ENCODE peak calls at places on chromosomes 13 and 19, in four cellular contexts. Y is CD8-positive, alpha-beta memory T cell; X is thoracic aorta; T is tibial artery. D is an unnamed sample.
A peak's percentile ranks its signal among the peaks of the same experiment; 100 is the strongest.

GRCh38 chr13:80145291-80145690 is 195.6 kb downstream of the SPRY2 start:
- DNase-seq in Y (no peak), X (no peak), T (no peak), D (no peak)

GRCh38 chr19:30799854-30800755 is 427.9 kb downstream of the ZNF536 start:
- DNase-seq in Y (no peak), X (no peak), T (no peak), D (peak; percentile 64)

GRCh38 chr19:46613525-46613924 is 11.4 kb downstream of the PTGIR start:
- DNase-seq in Y (no peak), X (no peak), T (peak; percentile 68), D (no peak)

GRCh38 chr19:28971011-28971410 is 241.9 kb downstream of the UQCRFS1 start:
- DNase-seq in Y (no peak), X (no peak), T (no peak), D (no peak)

GRCh38 chr19:12137541-12137940 is 2.6 kb downstream of the ZNF20 start:
- DNase-seq in Y (peak; percentile 35), X (no peak), T (no peak), D (no peak)

GRCh38 chr13:80399340-80400163 is 58.6 kb upstream of the SPRY2 start:
- DNase-seq in Y (no peak), X (no peak), T (no peak), D (no peak)

GRCh38 chr13:74066937-74067336 is 67.3 kb downstream of the KLF12 start:
- DNase-seq in Y (no peak), X (no peak), T (no peak), D (no peak)

GRCh38 chr19:6020166-6020967 is 42.4 kb upstream of the RANBP3 start:
- DNase-seq in Y (no peak), X (no peak), T (no peak), D (no peak)

GRCh38 chr13:30796833-30797601 is 61.7 kb downstream of the ALOX5AP start:
- DNase-seq in Y (no peak), X (no peak), T (no peak), D (no peak)

GRCh38 chr19:8609210-8610040 is 1.1 kb downstream of the ADAMTS10 start:
- DNase-seq in Y (peak; percentile 25), X (peak; percentile 51), T (peak; percentile 90), D (peak; percentile 71)

GRCh38 chr13:31234729-31235128 is 35.0 kb downstream of the B3GLCT start:
- DNase-seq in Y (no peak), X (no peak), T (no peak), D (no peak)

GRCh38 chr13:49454388-49455015 is 10.4 kb downstream of the SETDB2 start:
- DNase-seq in Y (no peak), X (no peak), T (no peak), D (no peak)

GRCh38 chr19:6459356-6460098 is at the start of gene SLC25A23:
- DNase-seq in Y (peak; percentile 57), X (no peak), T (peak; percentile 83), D (peak; percentile 73)

GRCh38 chr13:50149143-50149703 is 134.0 kb downstream of the KCNRG start:
- DNase-seq in Y (no peak), X (no peak), T (no peak), D (no peak)

GRCh38 chr19:52689804-52690394 is 44.9 kb downstream of the ZNF611 start:
- DNase-seq in Y (peak; percentile 24), X (peak; percentile 4), T (peak; percentile 79), D (peak; percentile 38)

GRCh38 chr19:14507704-14508246 is 10.4 kb downstream of the DNAJB1 start:
- DNase-seq in Y (no peak), X (no peak), T (no peak), D (no peak)

GRCh38 chr13:29948246-29948645 is 97.8 kb upstream of the UBL3 start:
- DNase-seq in Y (no peak), X (no peak), T (no peak), D (no peak)

DNA sequence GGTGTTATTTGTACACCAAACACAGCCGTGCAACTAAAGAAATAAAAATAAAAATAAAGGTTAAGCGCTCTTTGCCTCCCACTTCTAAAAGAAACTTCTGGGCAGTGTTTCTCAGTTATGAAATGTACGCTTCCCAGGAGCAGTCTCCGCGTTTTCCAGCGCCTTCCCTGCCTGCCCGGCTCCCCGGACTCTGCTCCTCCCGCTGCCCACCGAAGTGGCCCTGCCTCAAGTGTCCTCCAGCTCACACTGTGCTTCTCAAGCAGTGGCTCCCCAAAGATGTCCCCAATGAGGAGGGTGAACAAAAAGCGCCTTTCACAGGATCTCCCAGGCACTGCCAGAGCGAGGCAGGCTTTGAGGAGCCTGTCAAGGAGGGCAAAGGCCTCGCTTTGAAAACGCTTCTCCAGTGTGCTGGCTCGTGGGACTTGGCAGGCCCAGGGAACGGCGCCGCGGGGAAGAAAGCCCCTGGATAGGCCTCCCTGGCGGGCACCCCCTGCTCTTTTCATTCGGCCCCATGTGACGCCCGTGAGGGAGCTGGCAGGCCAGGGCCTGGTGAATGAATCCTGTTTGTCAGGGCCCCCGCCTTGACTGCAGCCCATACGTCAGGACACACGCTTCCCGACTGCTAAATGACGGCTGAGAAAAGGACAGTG is 187.1 kb downstream of the FOXO1 start:
- DNase-seq in Y (no peak), X (no peak), T (no peak), D (peak; percentile 35)
- H3K27ac ChIP-seq in Y (no peak overlapping the region), X (peak overlapping the region; percentile 85), T (peak overlapping the region; percentile 74), D (peak overlapping the region; percentile 90)

GRCh38 chr19:1749373-1750342 is 3.6 kb upstream of the ONECUT3 start:
- DNase-seq in Y (no peak), X (no peak), T (no peak), D (peak; percentile 45)
- H3K4me3 ChIP-seq in Y (no peak overlapping the region), X (peak overlapping the region; percentile 18), T (peak overlapping the region; percentile 15), D (no peak overlapping the region)

GRCh38 chr19:18319591-18320135 is 3.2 kb downstream of the LSM4 start:
- DNase-seq in Y (no peak), X (no peak), T (no peak), D (no peak)

GRCh38 chr19:18322318-18322758 is 538 bp downstream of the LSM4 start:
- DNase-seq in Y (peak; percentile 27), X (no peak), T (no peak), D (no peak)

GRCh38 chr19:18321729-18322091 is 1.2 kb downstream of the LSM4 start:
- DNase-seq in Y (peak; percentile 30), X (no peak), T (no peak), D (no peak)

GRCh38 chr19:18322759-18323460 is at the start of gene LSM4:
- DNase-seq in Y (peak; percentile 99), X (peak; percentile 93), T (peak; percentile 99), D (peak; percentile 98)

GRCh38 chr19:18320865-18321728 is 1.8 kb downstream of the LSM4 start:
- DNase-seq in Y (no peak), X (no peak), T (no peak), D (no peak)
- H3K27ac ChIP-seq in Y (peak overlapping the region; percentile 91), X (no peak overlapping the region), T (no peak overlapping the region), D (peak overlapping the region; percentile 82)

GRCh38 chr13:23433171-23434153 is at the start of gene SACS:
- DNase-seq in Y (no peak), X (no peak), T (no peak), D (no peak)
- H3K4me3 ChIP-seq in Y (no peak within 1 kb of the TSS), X (peak within 1 kb of the TSS; percentile 87), T (peak within 1 kb of the TSS; percentile 71), D (no peak within 1 kb of the TSS)

DNA sequence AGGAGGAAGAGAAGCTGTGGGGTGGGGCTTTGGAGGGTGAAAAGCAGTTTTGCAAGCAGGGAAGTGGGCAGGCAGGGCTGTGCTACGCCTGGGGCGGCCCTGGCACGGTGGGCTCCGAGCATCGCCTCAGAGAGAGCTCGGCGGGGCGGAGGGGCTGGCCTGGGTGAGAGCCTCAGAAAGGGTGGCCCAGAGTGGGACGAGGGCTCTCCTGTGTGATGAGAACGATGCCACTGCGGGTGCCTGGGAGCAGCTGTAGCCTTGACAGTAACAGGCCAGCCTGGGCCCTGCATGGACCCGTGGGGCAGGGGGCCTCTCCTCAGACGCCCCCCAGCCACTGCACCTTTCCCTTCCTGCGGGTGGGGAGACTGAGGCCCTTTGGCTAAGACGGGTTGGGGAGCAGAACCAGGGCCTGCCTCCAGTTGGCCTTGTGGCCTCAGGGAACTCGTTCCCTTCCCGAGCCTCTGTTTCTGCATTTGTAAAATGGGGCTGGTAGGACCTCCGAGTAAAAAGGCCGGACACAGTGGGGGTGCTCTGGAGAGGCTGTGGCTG is 27.6 kb downstream of the PIAS4 start:
- DNase-seq in Y (no peak), X (no peak), T (no peak), D (no peak)
- H3K27ac ChIP-seq in Y (no peak overlapping the region), X (no peak overlapping the region), T (no peak overlapping the region), D (no peak overlapping the region)

D was measured in right lobe of liver.